ENCODE peak calls at places on chromosome 15, in seven cellular contexts. Q is CD4-positive, alpha-beta memory T cell; P is PC-3; B is IMR-90; J is A549; X is GM12878; H is CD8-positive, alpha-beta memory T cell. V is an unnamed sample.
A peak's percentile ranks its signal among the peaks of the same experiment; 100 is the strongest.

GRCh38 chr15:72515591-72516389 is 41.7 kb downstream of the ARIH1 start:
- DNase-seq in Q (no peak), P (no peak), B (peak; percentile 20), J (no peak), X (no peak), H (no peak), V (no peak)

GRCh38 chr15:31439328-31439727 is 112.7 kb downstream of the KLF13 start:
- DNase-seq in Q (no peak), P (peak; percentile 41), B (no peak), J (peak; percentile 80), X (no peak), H (no peak), V (no peak)

GRCh38 chr15:52462806-52463360 is 65.8 kb downstream of the MYO5A start:
- DNase-seq in Q (no peak), P (no peak), B (no peak), J (no peak), X (no peak), H (no peak), V (no peak)

GRCh38 chr15:57298843-57299550 is 77.3 kb upstream of the CGNL1 start:
- DNase-seq in Q (no peak), P (no peak), B (peak; percentile 17), J (no peak), X (no peak), H (no peak), V (no peak)

GRCh38 chr15:98725874-98726273 is 77.5 kb downstream of the IGF1R start:
- DNase-seq in Q (no peak), P (no peak), B (no peak), J (no peak), X (no peak), H (no peak), V (no peak)

GRCh38 chr15:47399100-47399499 is 318.2 kb upstream of the SEMA6D start:
- DNase-seq in Q (no peak), P (no peak), B (peak; percentile 34), J (no peak), X (no peak), H (no peak), V (no peak)

GRCh38 chr15:73959012-73959581 is 32.8 kb downstream of the LOXL1 start:
- DNase-seq in Q (no peak), P (peak; percentile 88), B (no peak), J (no peak), X (no peak), H (peak; percentile 68), V (no peak)

GRCh38 chr15:68081869-68082505 is 27.9 kb downstream of the PIAS1 start:
- DNase-seq in Q (no peak), P (no peak), B (no peak), J (no peak), X (no peak), H (no peak), V (no peak)

GRCh38 chr15:92021765-92022164 is 168.3 kb downstream of the SLCO3A1 start:
- DNase-seq in Q (no peak), P (no peak), B (no peak), J (no peak), X (no peak), H (no peak), V (no peak)

GRCh38 chr15:59438891-59439290 is 905 bp downstream of the FAM81A start:
- DNase-seq in Q (no peak), P (peak; percentile 18), B (no peak), J (no peak), X (no peak), H (no peak), V (no peak)

GRCh38 chr15:27589260-27589659 is 509.9 kb downstream of the OCA2 start:
- DNase-seq in Q (no peak), P (no peak), B (no peak), J (no peak), X (no peak), H (no peak), V (no peak)

GRCh38 chr15:77335298-77335697 is 84.6 kb downstream of the PEAK1 start:
- DNase-seq in Q (no peak), P (no peak), B (peak; percentile 19), J (no peak), X (no peak), H (no peak), V (no peak)

GRCh38 chr15:84643838-84644237 is 10.2 kb downstream of the WDR73 start:
- DNase-seq in Q (no peak), P (no peak), B (no peak), J (no peak), X (no peak), H (no peak), V (no peak)

GRCh38 chr15:67090297-67091072 is 25.1 kb downstream of the SMAD3 start:
- DNase-seq in Q (no peak), P (no peak), B (no peak), J (no peak), X (no peak), H (no peak), V (no peak)

GRCh38 chr15:85667491-85668424 is 127.0 kb downstream of the KLHL25 start:
- DNase-seq in Q (peak; percentile 91), P (peak; percentile 83), B (peak; percentile 99), J (peak; percentile 80), X (no peak), H (peak; percentile 72), V (peak; percentile 53)

GRCh38 chr15:70799667-70800450 is 36.5 kb upstream of the UACA start:
- DNase-seq in Q (no peak), P (peak; percentile 68), B (peak; percentile 99), J (no peak), X (no peak), H (no peak), V (no peak)

GRCh38 chr15:70794596-70795310 is 31.4 kb upstream of the UACA start:
- DNase-seq in Q (no peak), P (no peak), B (peak; percentile 66), J (no peak), X (no peak), H (no peak), V (no peak)

GRCh38 chr15:70796516-70797310 is 33.4 kb upstream of the UACA start:
- DNase-seq in Q (no peak), P (no peak), B (no peak), J (no peak), X (no peak), H (no peak), V (no peak)

GRCh38 chr15:70795311-70795665 is 31.9 kb upstream of the UACA start:
- DNase-seq in Q (no peak), P (peak; percentile 90), B (peak; percentile 98), J (peak; percentile 96), X (no peak), H (no peak), V (no peak)

GRCh38 chr15:70797464-70797863 is 34.1 kb upstream of the UACA start:
- DNase-seq in Q (no peak), P (no peak), B (no peak), J (no peak), X (no peak), H (no peak), V (no peak)
- H3K4me1 ChIP-seq in Q (no peaks in the 10 kb centered on the region), P (peaks cover 77% of the 10 kb centered on the region), B (peaks cover 44% of the 10 kb centered on the region), J (peaks cover 57% of the 10 kb centered on the region), X (no peaks in the 10 kb centered on the region), H (no peaks in the 10 kb centered on the region), V (no peaks in the 10 kb centered on the region)

GRCh38 chr15:63983071-63983711 is 63.1 kb downstream of the DAPK2 start:
- DNase-seq in Q (no peak), P (no peak), B (no peak), J (no peak), X (no peak), H (no peak), V (no peak)

GRCh38 chr15:63984331-63984730 is 62.0 kb downstream of the DAPK2 start:
- DNase-seq in Q (no peak), P (no peak), B (no peak), J (no peak), X (no peak), H (no peak), V (no peak)

GRCh38 chr15:63982381-63982854 is 63.9 kb downstream of the DAPK2 start:
- DNase-seq in Q (no peak), P (no peak), B (no peak), J (no peak), X (no peak), H (no peak), V (no peak)

GRCh38 chr15:63979227-63979793 is 67.0 kb downstream of the DAPK2 start:
- DNase-seq in Q (no peak), P (no peak), B (no peak), J (no peak), X (no peak), H (no peak), V (no peak)

GRCh38 chr15:63981596-63982320 is 64.5 kb downstream of the DAPK2 start:
- DNase-seq in Q (no peak), P (no peak), B (no peak), J (no peak), X (no peak), H (no peak), V (no peak)
- H3K4me1 ChIP-seq in Q (no peaks in the 10 kb centered on the region), P (no peaks in the 10 kb centered on the region), B (peaks cover 13% of the 10 kb centered on the region), J (peaks cover 6% of the 10 kb centered on the region), X (peaks cover 33% of the 10 kb centered on the region), H (no peaks in the 10 kb centered on the region), V (no peaks in the 10 kb centered on the region)

GRCh38 chr15:63481105-63481810 is 23.1 kb upstream of the USP3 start:
- DNase-seq in Q (peak; percentile 60), P (peak; percentile 54), B (peak; percentile 53), J (peak; percentile 54), X (peak; percentile 83), H (no peak), V (no peak)

GRCh38 chr15:63475670-63476069 is 28.7 kb upstream of the USP3 start:
- DNase-seq in Q (no peak), P (no peak), B (no peak), J (no peak), X (no peak), H (no peak), V (no peak)

GRCh38 chr15:63476229-63476632 is 28.2 kb upstream of the USP3 start:
- DNase-seq in Q (no peak), P (peak; percentile 68), B (peak; percentile 100), J (peak; percentile 89), X (no peak), H (no peak), V (no peak)

GRCh38 chr15:63480441-63480821 is 24.0 kb upstream of the USP3 start:
- DNase-seq in Q (no peak), P (no peak), B (no peak), J (no peak), X (no peak), H (no peak), V (no peak)

DNA sequence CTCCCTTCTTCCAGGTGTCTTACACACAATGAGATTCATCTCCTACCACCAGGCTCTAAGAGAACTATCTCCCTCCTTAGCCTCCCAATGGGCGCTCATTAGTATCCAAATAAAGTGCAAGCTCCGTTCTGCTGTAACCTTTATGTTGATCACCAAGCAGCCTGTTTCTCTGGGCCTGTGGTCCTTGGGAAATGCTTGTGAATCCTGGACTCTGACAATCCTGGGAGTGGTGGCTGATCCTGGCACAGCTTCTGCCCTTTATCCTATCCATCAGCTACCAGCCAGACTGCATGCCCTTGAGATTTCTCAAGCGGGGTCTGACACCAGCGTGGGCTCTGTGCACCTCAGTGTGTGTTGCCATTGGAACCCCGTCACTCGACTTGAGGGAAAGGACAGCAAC is 26.1 kb upstream of the USP3 start:
- DNase-seq in Q (no peak), P (no peak), B (no peak), J (no peak), X (no peak), H (no peak), V (no peak)
- H3K4me1 ChIP-seq in Q (peaks cover 93% of the 10 kb centered on the region), P (peaks cover 25% of the 10 kb centered on the region), B (peaks cover 37% of the 10 kb centered on the region), J (peaks cover 91% of the 10 kb centered on the region), X (peaks cover 87% of the 10 kb centered on the region), H (peaks cover 69% of the 10 kb centered on the region), V (peaks cover 66% of the 10 kb centered on the region)

DNA sequence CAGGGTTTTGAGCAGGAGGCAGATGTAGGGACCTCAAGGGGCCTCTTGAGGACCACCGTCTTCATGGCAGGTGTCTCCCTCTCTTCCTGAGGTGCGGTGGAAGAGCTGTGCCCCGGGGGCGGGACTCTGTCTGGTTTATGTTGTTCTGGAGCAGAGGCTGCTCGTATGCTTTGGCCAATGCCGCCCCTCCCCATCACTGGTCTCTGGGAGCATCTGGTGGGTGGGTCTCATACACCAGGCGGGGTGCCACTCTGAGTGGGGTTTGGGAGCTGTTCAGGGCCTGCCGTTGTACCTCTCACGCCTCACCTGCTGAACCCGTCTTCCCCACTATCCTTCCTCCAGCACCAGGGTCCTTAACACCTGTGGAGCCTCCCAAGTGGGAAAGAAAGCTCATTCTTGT is 19.7 kb upstream of the SNRPA1 start:
- DNase-seq in Q (no peak), P (no peak), B (no peak), J (no peak), X (no peak), H (no peak), V (no peak)
- H3K4me1 ChIP-seq in Q (no peaks in the 10 kb centered on the region), P (no peaks in the 10 kb centered on the region), B (no peaks in the 10 kb centered on the region), J (no peaks in the 10 kb centered on the region), X (no peaks in the 10 kb centered on the region), H (no peaks in the 10 kb centered on the region), V (no peaks in the 10 kb centered on the region)

V was measured in CD8-positive, alpha-beta T cell.